ENCODE peak calls at places on chromosome 16, in nine cellular contexts. Q, G, F, X, H, V, N, R and O are unnamed samples.

GRCh38 chr16:83965444-83966152 is 2.4 kb upstream of the NECAB2 start:
- DNase-seq in R (no peak), F (no peak), V (peak), H (no peak), N (no peak), Q (peak), X (no peak), G (peak), O (no peak)

GRCh38 chr16:23013484-23013883 is 135.8 kb downstream of the USP31 start:
- DNase-seq in H (no peak), G (no peak), X (peak), R (no peak), F (peak), V (no peak), N (no peak), Q (no peak), O (peak)

GRCh38 chr16:66324785-66325184 is 41.7 kb upstream of the CDH5 start:
- DNase-seq in X (no peak), N (no peak), F (peak), H (no peak), G (no peak), Q (peak), R (no peak), V (no peak), O (peak)

GRCh38 chr16:23826528-23827244 is 9.1 kb upstream of the PRKCB start:
- DNase-seq in R (no peak), V (no peak), X (no peak), G (no peak), N (peak), H (no peak), Q (no peak), F (no peak), O (no peak)

GRCh38 chr16:23597003-23597756 is 1.1 kb upstream of the NDUFAB1 start:
- DNase-seq in G (peak), X (no peak), R (no peak), H (no peak), Q (no peak), V (no peak), N (no peak), F (peak), O (peak)

GRCh38 chr16:22188595-22189442 is 17.3 kb upstream of the EEF2K start:
- DNase-seq in R (peak), G (peak), Q (peak), H (peak), X (peak), F (peak), N (peak), V (no peak), O (peak)

GRCh38 chr16:67241008-67241900 is 6.0 kb downstream of the FHOD1 start:
- DNase-seq in F (no peak), V (peak), G (peak), R (peak), Q (peak), X (peak), H (no peak), N (peak), O (peak)

GRCh38 chr16:65306313-65306712 is 184.4 kb upstream of the CDH11 start:
- DNase-seq in Q (no peak), N (no peak), X (no peak), R (no peak), F (no peak), G (no peak), V (no peak), H (no peak), O (no peak)

GRCh38 chr16:66677836-66678235 is 18.7 kb downstream of the CMTM4 start:
- DNase-seq in H (no peak), G (no peak), V (no peak), X (no peak), Q (no peak), F (no peak), R (no peak), N (no peak), O (no peak)

GRCh38 chr16:10828851-10829331 is 10.3 kb upstream of the TVP23A start:
- DNase-seq in F (no peak), N (peak), G (peak), H (peak), V (peak), X (peak), R (peak), Q (peak), O (peak)
- H3K4me3 ChIP-seq in F (no peak), N (no peak), G (peak), H (no peak), V (no peak), X (no peak), R (no peak), Q (peak), O (no peak)

DNA sequence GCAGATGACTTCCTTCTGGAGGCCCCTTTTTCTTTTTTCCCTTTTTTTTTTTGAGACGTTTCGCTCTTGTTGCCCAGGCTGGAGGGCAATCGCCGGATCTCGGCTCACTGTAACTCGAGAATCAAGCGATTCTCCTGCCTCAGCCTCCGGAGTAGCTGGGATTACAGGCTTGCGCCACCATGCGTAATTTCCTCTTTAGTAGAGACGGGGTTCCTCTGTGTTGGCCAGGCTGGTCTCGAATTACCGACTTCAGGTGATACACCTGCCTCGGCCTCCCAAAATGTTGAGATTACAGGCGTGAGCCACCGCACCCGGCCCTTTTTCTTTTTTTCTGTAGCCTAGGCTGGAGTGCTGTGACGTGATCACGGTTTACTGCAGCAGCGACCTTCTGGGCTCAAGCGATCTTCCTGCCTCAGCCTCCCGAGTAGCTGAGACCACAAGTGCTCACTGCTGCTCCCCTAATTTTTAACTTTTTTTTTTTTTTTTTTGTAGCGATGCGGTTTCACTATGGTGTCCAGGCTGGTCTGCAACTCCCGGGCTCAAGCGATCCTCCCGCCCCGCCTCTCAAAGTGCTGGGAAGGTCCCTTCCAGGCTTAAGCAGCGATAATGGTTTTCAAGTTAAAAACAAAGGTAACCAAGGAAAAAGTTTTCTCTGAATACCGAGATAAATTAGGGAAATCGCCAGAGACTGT is 956 bp upstream of the IST1 start:
- DNase-seq in R (no peak), X (peak), F (peak), N (peak), H (peak), V (no peak), Q (peak), G (peak), O (peak)
- TF ChIP-seq CTCF in R (no peak), X (peak), F (peak), N (no peak), H (peak), V (no peak), Q (no peak), G (peak), O (peak)

DNA sequence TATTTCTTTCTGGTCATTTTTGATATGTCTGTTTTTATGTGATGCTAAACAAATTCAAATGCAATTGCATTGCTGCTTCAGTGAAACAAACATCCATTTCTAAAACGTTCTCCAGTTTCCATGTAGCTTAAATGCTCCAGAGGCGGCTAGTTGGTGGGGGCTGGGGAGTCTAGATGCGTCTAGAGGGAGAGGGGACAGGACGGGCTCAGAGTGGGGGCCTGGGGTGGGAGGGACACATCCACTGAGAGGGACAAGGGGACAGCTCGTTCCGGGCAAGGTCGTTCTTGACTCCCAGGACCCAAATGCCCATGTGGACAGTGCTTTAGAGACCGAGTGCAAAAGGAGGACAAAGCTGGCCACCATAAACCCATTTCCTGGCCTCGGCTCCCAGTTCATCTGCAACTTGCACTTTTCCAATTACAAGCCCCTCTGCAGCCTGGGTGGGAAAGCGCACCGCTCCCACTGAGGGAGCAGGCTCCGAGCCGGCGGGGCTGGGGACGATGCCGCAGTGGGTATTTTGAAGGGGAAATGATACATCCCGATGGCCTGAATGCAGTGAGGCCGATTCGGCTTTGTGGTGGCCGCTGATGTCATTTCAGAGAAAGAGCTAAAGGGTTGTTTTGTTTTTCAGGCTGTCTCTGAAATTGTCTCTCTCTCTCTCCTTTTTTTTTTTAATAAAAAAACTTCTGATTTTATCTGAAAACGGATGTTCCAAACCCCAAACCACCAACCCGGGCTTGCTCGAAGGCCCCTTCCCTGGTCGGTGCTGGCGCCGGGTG is 102.5 kb downstream of the FOXL1 start:
- DNase-seq in H (no peak), V (no peak), G (no peak), F (no peak), N (no peak), X (no peak), Q (no peak), R (no peak), O (no peak)
- H3K4me3 ChIP-seq in H (no peak), V (no peak), G (peak), F (no peak), N (no peak), X (no peak), Q (no peak), R (no peak), O (no peak)

GRCh38 chr16:787978-788398 is at the start of gene RPUSD1:
- DNase-seq in G (peak), X (no peak), R (no peak), V (no peak), Q (no peak), F (no peak), N (no peak), H (no peak), O (no peak)
- TF ChIP-seq CTCF in G (peak), X (no peak), R (no peak), V (no peak), Q (no peak), F (peak), N (peak), H (no peak), O (no peak)

GRCh38 chr16:2022723-2023097 is 3.1 kb downstream of the NPW start:
- DNase-seq in V (no peak), F (peak), N (peak), G (no peak), R (no peak), X (peak), Q (peak), H (peak), O (no peak)
- H3K4me3 ChIP-seq in V (no peak), F (peak), N (no peak), G (peak), R (peak), X (peak), Q (no peak), H (peak), O (peak)

DNA sequence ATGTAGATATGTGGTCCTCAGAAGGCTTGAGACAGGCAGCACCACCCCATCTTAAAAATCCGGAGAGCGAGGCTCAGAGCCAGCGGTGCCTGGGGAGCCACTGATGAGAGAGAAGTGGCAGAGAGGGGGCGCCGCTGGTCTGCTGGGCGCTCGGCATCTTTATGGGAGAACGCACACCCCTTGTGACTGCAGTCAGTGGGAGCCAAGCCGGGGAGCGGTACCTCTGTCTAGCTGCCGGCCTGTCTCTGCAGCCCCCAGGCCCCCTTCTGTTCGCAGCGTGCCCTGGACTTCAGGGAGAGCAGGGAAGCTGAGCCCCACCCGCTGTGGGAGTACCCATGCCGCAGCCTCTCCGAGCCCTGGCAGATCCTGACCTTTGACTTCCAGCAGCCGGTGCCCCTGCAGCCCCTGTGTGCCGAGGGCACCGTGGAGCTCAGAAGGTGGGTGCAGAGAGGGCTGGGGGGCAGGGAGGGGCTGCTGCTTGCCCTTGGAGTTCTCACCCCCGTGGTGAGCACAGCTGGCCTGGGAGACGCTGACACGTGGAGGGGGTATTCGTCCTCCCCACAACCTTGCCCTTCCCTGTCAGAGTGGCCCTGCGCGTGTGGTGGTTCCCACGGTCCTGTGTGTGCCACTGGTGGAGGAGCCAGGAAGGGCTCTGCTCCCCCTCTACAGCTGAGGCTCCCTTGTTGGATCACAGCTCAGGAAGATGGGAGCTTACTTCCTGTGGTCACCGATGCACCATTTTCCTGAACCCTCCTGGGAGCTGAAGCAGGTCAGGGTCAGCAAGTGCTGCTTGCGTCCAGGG is 44.8 kb downstream of the PRMT7 start:
- DNase-seq in G (no peak), N (no peak), V (peak), H (no peak), F (peak), X (no peak), Q (peak), R (no peak), O (no peak)
- TF ChIP-seq CTCF in G (no peak), N (no peak), V (no peak), H (no peak), F (peak), X (no peak), Q (no peak), R (peak), O (no peak)

GRCh38 chr16:53501216-53501859 is 1.7 kb downstream of the AKTIP start:
- DNase-seq in F (no peak), R (no peak), G (no peak), V (no peak), H (no peak), X (no peak), Q (no peak), N (no peak), O (no peak)
- H3K4me3 ChIP-seq in F (peak), R (no peak), G (peak), V (no peak), H (no peak), X (no peak), Q (peak), N (no peak), O (peak)